ENCODE peak calls at places on chromosome 22, in four cellular contexts. W is NCI-H2227 treated with DMSO at 0.1 percent for 48 hours, C is NCI-H2081, D is hippocampal formation. P is an unnamed sample.
A peak's percentile ranks its signal among the peaks of the same experiment; 100 is the strongest.

GRCh38 chr22:20396639-20397038 is 2.7 kb downstream of the ZNF74 start:
- DNase-seq in D (no peak), W (no peak), C (no peak), P (no peak)

GRCh38 chr22:24189249-24190158 is 8.2 kb downstream of the SUSD2 start:
- DNase-seq in C (no peak), W (no peak), D (peak; percentile 35), P (no peak)

GRCh38 chr22:37020192-37020479 is 594 bp downstream of the MPST start:
- DNase-seq in D (no peak), C (no peak), W (no peak), P (no peak)

GRCh38 chr22:26656896-26657851 is at the start of gene MIAT:
- DNase-seq in D (peak; percentile 24), W (peak; percentile 40), C (peak; percentile 61), P (peak; percentile 67)

GRCh38 chr22:39716534-39716933 is 146.0 kb downstream of the CACNA1I start:
- DNase-seq in C (no peak), W (no peak), D (no peak), P (no peak)

GRCh38 chr22:20899827-20900423 is 17.3 kb upstream of the CRKL start:
- DNase-seq in W (no peak), D (no peak), C (no peak), P (no peak)

GRCh38 chr22:44807232-44807631 is 54.9 kb downstream of the ARHGAP8 start:
- DNase-seq in C (no peak), W (no peak), D (no peak), P (no peak)

GRCh38 chr22:36327922-36328551 is 59.7 kb downstream of the MYH9 start:
- DNase-seq in W (no peak), D (no peak), C (no peak), P (no peak)

GRCh38 chr22:46833228-46833627 is 70.8 kb downstream of the TBC1D22A start:
- DNase-seq in D (no peak), W (no peak), C (no peak), P (no peak)

GRCh38 chr22:20024225-20025087 is 3.5 kb downstream of the TANGO2 start:
- DNase-seq in W (no peak), C (no peak), D (no peak), P (no peak)

GRCh38 chr22:38901111-38901641 is 29.2 kb upstream of the CBX6 start:
- DNase-seq in W (no peak), D (no peak), C (no peak), P (no peak)

GRCh38 chr22:49777569-49778250 is 50.0 kb downstream of the BRD1 start:
- DNase-seq in W (no peak), D (no peak), C (no peak), P (no peak)

GRCh38 chr22:19429950-19430889 is 1.3 kb downstream of the HIRA start:
- DNase-seq in C (peak; percentile 23), D (no peak), W (peak; percentile 22), P (peak; percentile 25)

GRCh38 chr22:31272522-31273446 is 19.5 kb downstream of the PIK3IP1 start:
- DNase-seq in D (peak; percentile 67), C (peak; percentile 38), W (peak; percentile 2), P (no peak)

GRCh38 chr22:35556666-35557065 is 16.0 kb downstream of the RASD2 start:
- DNase-seq in C (no peak), W (no peak), D (no peak), P (no peak)

GRCh38 chr22:21937821-21938070 is 14.9 kb downstream of the PPM1F start:
- DNase-seq in D (no peak), W (no peak), C (no peak), P (no peak)

GRCh38 chr22:28435271-28435825 is 244.3 kb downstream of the TTC28 start:
- DNase-seq in W (no peak), D (no peak), C (no peak), P (no peak)

GRCh38 chr22:37999640-38000272 is 15.4 kb upstream of the SOX10 start:
- DNase-seq in C (peak; percentile 5), D (no peak), W (no peak), P (no peak)

P was measured in T-helper 17 cell.